ENCODE peak calls at places on chromosomes 3 and 15, in five cellular contexts. F, G, P, C and V are unnamed samples.

GRCh38 chr3:144586382-144586781 is 614.8 kb downstream of the DIPK2A start:
- DNase-seq in P (no peak), C (peak; percentile 11), G (no peak), F (no peak), V (no peak)

GRCh38 chr3:17213102-17213501 is 328.3 kb downstream of the PLCL2 start:
- DNase-seq in C (peak; percentile 55), P (no peak), F (no peak), G (no peak), V (no peak)

GRCh38 chr3:155555479-155556065 is 189.3 kb downstream of the PLCH1 start:
- DNase-seq in F (no peak), C (no peak), G (no peak), P (no peak), V (no peak)

GRCh38 chr3:61914277-61914676 is 352.9 kb downstream of the PTPRG start:
- DNase-seq in F (no peak), G (no peak), C (no peak), P (no peak), V (no peak)

GRCh38 chr3:43105224-43105596 is 669 bp downstream of the POMGNT2 start:
- DNase-seq in G (peak; percentile 19), F (no peak), P (no peak), C (no peak), V (no peak)

GRCh38 chr3:129312021-129312639 is 33.5 kb downstream of the HMCES start:
- DNase-seq in F (no peak), P (no peak), G (no peak), C (no peak), V (no peak)

GRCh38 chr3:129593595-129594339 is 12.7 kb downstream of the PLXND1 start:
- DNase-seq in G (no peak), C (peak; percentile 95), P (no peak), F (no peak), V (no peak)

GRCh38 chr3:187520027-187520945 is 149.9 kb downstream of the SST start:
- DNase-seq in G (peak; percentile 77), P (no peak), F (peak; percentile 77), C (no peak), V (no peak)

GRCh38 chr3:172201990-172202318 is 162.6 kb downstream of the FNDC3B start:
- DNase-seq in P (no peak), G (no peak), F (no peak), C (no peak), V (no peak)

GRCh38 chr3:118943597-118943996 is 91.0 kb downstream of the IGSF11 start:
- DNase-seq in G (no peak), F (no peak), C (no peak), P (no peak), V (no peak)

GRCh38 chr3:45604596-45604995 is 10.0 kb downstream of the LIMD1 start:
- DNase-seq in F (no peak), C (no peak), G (no peak), P (no peak), V (no peak)

GRCh38 chr15:60412807-60413597 is 15.2 kb upstream of the ANXA2 start:
- DNase-seq in C (no peak), P (no peak), F (no peak), G (no peak), V (no peak)

GRCh38 chr15:65335278-65336055 is 31.0 kb downstream of the RNU5B-1 start:
- DNase-seq in F (no peak), C (no peak), P (no peak), G (no peak), V (no peak)

GRCh38 chr15:60661075-60661645 is 182.2 kb upstream of the ICE2 start:
- DNase-seq in F (no peak), P (no peak), G (no peak), C (no peak), V (no peak)

GRCh38 chr3:66889758-66890576 is 108.1 kb upstream of the KBTBD8 start:
- DNase-seq in G (no peak), C (no peak), F (no peak), P (no peak), V (no peak)

GRCh38 chr3:26438325-26438940 is 184.1 kb upstream of the LRRC3B start:
- DNase-seq in C (no peak), G (no peak), P (no peak), F (no peak), V (peak; percentile 21)

GRCh38 chr3:187871204-187871591 is 125.9 kb upstream of the BCL6 start:
- DNase-seq in F (no peak), G (no peak), P (no peak), C (no peak), V (no peak)

GRCh38 chr3:187281191-187281714 is 10.3 kb downstream of the MASP1 start:
- DNase-seq in C (no peak), P (no peak), F (no peak), G (no peak), V (no peak)

GRCh38 chr15:81945014-81945615 is 100.7 kb downstream of the MEX3B start:
- DNase-seq in P (no peak), G (peak; percentile 69), C (no peak), F (no peak), V (no peak)

GRCh38 chr3:126124148-126124868 is 40.4 kb upstream of the SLC41A3 start:
- DNase-seq in P (peak; percentile 11), G (no peak), C (no peak), F (peak; percentile 27), V (no peak)

GRCh38 chr3:18424213-18424861 is 802 bp downstream of the SATB1 start:
- DNase-seq in F (no peak), C (no peak), P (no peak), G (no peak), V (no peak)

GRCh38 chr3:184786271-184787010 is 25.5 kb upstream of the VPS8 start:
- DNase-seq in P (peak; percentile 55), F (peak; percentile 76), G (peak; percentile 51), C (no peak), V (no peak)

GRCh38 chr15:90914240-90915080 is 11.4 kb downstream of the MAN2A2 start:
- DNase-seq in F (no peak), G (no peak), C (no peak), P (no peak), V (no peak)

GRCh38 chr15:93063292-93063671 is 25.7 kb downstream of the RGMA start:
- DNase-seq in C (no peak), F (no peak), P (no peak), G (no peak), V (peak; percentile 50)

GRCh38 chr3:16178628-16178988 is 4.1 kb downstream of the GALNT15 start:
- DNase-seq in F (no peak), P (no peak), G (no peak), C (no peak), V (no peak)
- TF ChIP-seq CTCF in F (peak; percentile 22), P (no peak), G (no peak), C (no peak), V (no peak)

GRCh38 chr15:101050647-101051290 is 131.6 kb downstream of the LRRK1 start:
- DNase-seq in C (no peak), G (peak; percentile 10), P (peak; percentile 17), F (no peak), V (no peak)

GRCh38 chr15:101047301-101047781 is 128.2 kb downstream of the LRRK1 start:
- DNase-seq in P (peak; percentile 27), C (no peak), F (no peak), G (peak; percentile 37), V (no peak)

GRCh38 chr15:101048191-101049011 is 129.2 kb downstream of the LRRK1 start:
- DNase-seq in F (no peak), G (peak; percentile 10), P (peak; percentile 31), C (no peak), V (no peak)

GRCh38 chr15:101049856-101050646 is 130.9 kb downstream of the LRRK1 start:
- DNase-seq in P (peak; percentile 27), G (peak; percentile 59), F (no peak), C (no peak), V (no peak)

GRCh38 chr15:101049282-101049681 is 130.1 kb downstream of the LRRK1 start:
- DNase-seq in F (no peak), G (no peak), C (no peak), P (peak; percentile 21), V (no peak)
- TF ChIP-seq CTCF in F (no peak), G (no peak), C (no peak), P (no peak), V (no peak)

GRCh38 chr15:73369073-73369694 is 426 bp upstream of the HCN4 start:
- DNase-seq in G (no peak), C (no peak), F (no peak), P (no peak), V (no peak)
- TF ChIP-seq CTCF in G (no peak), C (no peak), F (no peak), P (no peak), V (no peak)

GRCh38 chr3:20064387-20064786 is 24.1 kb downstream of the KAT2B start:
- DNase-seq in P (no peak), F (no peak), C (no peak), G (no peak), V (peak; percentile 75)
- TF ChIP-seq CTCF in P (no peak), F (no peak), C (no peak), G (no peak), V (no peak)

GRCh38 chr15:69119692-69120395 is 40.6 kb upstream of the GLCE start:
- DNase-seq in G (peak; percentile 62), C (no peak), F (no peak), P (no peak), V (no peak)
- TF ChIP-seq CTCF in G (no peak), C (no peak), F (no peak), P (no peak), V (no peak)

GRCh38 chr15:89299896-89300295 is 34.7 kb downstream of the POLG start:
- DNase-seq in P (no peak), C (no peak), G (no peak), F (no peak), V (no peak)
- TF ChIP-seq CTCF in P (peak; percentile 41), C (peak; percentile 34), G (no peak), F (peak; percentile 25), V (no peak)

GRCh38 chr3:192843742-192844350 is 73.8 kb downstream of the MB21D2 start:
- DNase-seq in G (no peak), F (no peak), P (no peak), C (no peak), V (no peak)
- TF ChIP-seq CTCF in G (no peak), F (no peak), P (no peak), C (no peak), V (no peak)

GRCh38 chr15:45027220-45027619 is 4.2 kb downstream of the SORD start:
- DNase-seq in C (no peak), F (no peak), G (no peak), P (no peak), V (no peak)

GRCh38 chr15:45021331-45021730 is 1.7 kb upstream of the SORD start:
- DNase-seq in C (no peak), G (peak; percentile 37), P (no peak), F (no peak), V (no peak)

GRCh38 chr15:45026646-45027045 is 3.7 kb downstream of the SORD start:
- DNase-seq in F (no peak), C (no peak), G (no peak), P (no peak), V (no peak)

GRCh38 chr15:45023659-45024320 is 795 bp downstream of the SORD start:
- DNase-seq in P (no peak), C (no peak), F (no peak), G (no peak), V (no peak)

GRCh38 chr15:45022871-45023658 is at the start of gene SORD:
- DNase-seq in C (peak; percentile 86), F (peak; percentile 97), P (peak; percentile 94), G (peak; percentile 96), V (peak; percentile 17)
- TF ChIP-seq CTCF in C (peak; percentile 46), F (no peak), P (no peak), G (no peak), V (no peak)

GRCh38 chr15:36645106-36645505 is 65.7 kb downstream of the CDIN1 start:
- DNase-seq in F (no peak), P (no peak), G (no peak), C (no peak), V (no peak)
- TF ChIP-seq CTCF in F (peak; percentile 12), P (no peak), G (no peak), C (no peak), V (no peak)